ENCODE peak calls at places on chromosomes 6 and 20, in four cellular contexts. G is right lobe of liver, O is A549, V is NCI-H748 treated with DMSO at 0.1 percent for 48 hours. W is an unnamed sample.

GRCh38 chr6:42659806-42660205 is 62.6 kb downstream of the PRPH2 start:
- DNase-seq in V (no peak), O (no peak), G (no peak), W (no peak)

GRCh38 chr6:166496460-166496859 is 90.0 kb downstream of the RAMACL start:
- DNase-seq in V (no peak), G (no peak), O (no peak), W (no peak)

GRCh38 chr6:86440608-86441007 is 496.7 kb upstream of the HTR1E start:
- DNase-seq in V (no peak), O (no peak), G (no peak), W (no peak)

GRCh38 chr6:56040875-56041274 is 165.5 kb upstream of the BMP5 start:
- DNase-seq in G (no peak), V (no peak), O (no peak), W (no peak)

GRCh38 chr6:108562503-108562993 is 1.8 kb downstream of the FOXO3 start:
- DNase-seq in G (peak), V (peak), O (peak), W (peak)

GRCh38 chr6:4017847-4018193 is 61.1 kb downstream of the FAM217A start:
- DNase-seq in V (peak), O (peak), G (no peak), W (no peak)

GRCh38 chr20:51602131-51602530 is 59.6 kb upstream of the NFATC2 start:
- DNase-seq in O (no peak), V (no peak), G (no peak), W (no peak)

GRCh38 chr20:20593447-20594170 is 118.8 kb downstream of the RALGAPA2 start:
- DNase-seq in G (no peak), V (peak), O (peak), W (peak)

GRCh38 chr6:161918154-161918553 is 644.3 kb upstream of the AGPAT4 start:
- DNase-seq in G (no peak), V (no peak), O (peak), W (no peak)

GRCh38 chr6:17865798-17866725 is 121.4 kb downstream of the KIF13A start:
- DNase-seq in V (no peak), G (no peak), O (peak), W (no peak)

GRCh38 chr6:47476794-47477496 is 644 bp upstream of the CD2AP start:
- DNase-seq in V (peak), O (no peak), G (no peak), W (no peak)

GRCh38 chr6:43582911-43583310 is 6.9 kb downstream of the POLH start:
- DNase-seq in V (no peak), G (no peak), O (no peak), W (no peak)

GRCh38 chr6:109007521-109007920 is 87.1 kb downstream of the SESN1 start:
- DNase-seq in O (no peak), G (no peak), V (no peak), W (no peak)

GRCh38 chr6:112806163-112806900 is 459.2 kb downstream of the RFPL4B start:
- DNase-seq in G (no peak), O (no peak), V (no peak), W (no peak)

GRCh38 chr6:129698430-129698829 is 11.5 kb downstream of the ARHGAP18 start:
- DNase-seq in G (no peak), O (no peak), V (no peak), W (no peak)

GRCh38 chr20:22762576-22763256 is 178.3 kb upstream of the FOXA2 start:
- DNase-seq in O (peak), V (no peak), G (no peak), W (no peak)

GRCh38 chr6:25980935-25981334 is 18.3 kb downstream of the TRIM38 start:
- DNase-seq in V (no peak), G (no peak), O (no peak), W (no peak)

GRCh38 chr6:5287205-5287965 is 26.1 kb downstream of the FARS2 start:
- DNase-seq in V (no peak), G (no peak), O (no peak), W (no peak)

GRCh38 chr6:107819217-107819616 is 4.9 kb downstream of the SCML4 start:
- DNase-seq in O (no peak), V (no peak), G (no peak), W (no peak)

GRCh38 chr20:61508301-61508700 is 256.2 kb downstream of the CDH4 start:
- DNase-seq in G (no peak), V (no peak), O (no peak), W (no peak)

GRCh38 chr6:31784270-31784925 is 7.3 kb upstream of the VWA7 start:
- DNase-seq in V (no peak), O (no peak), G (no peak), W (no peak)

GRCh38 chr20:49850463-49851233 is 38.0 kb downstream of the SLC9A8 start:
- DNase-seq in O (no peak), V (no peak), G (no peak), W (no peak)

GRCh38 chr6:140253096-140253495 is 878.6 kb upstream of the CITED2 start:
- DNase-seq in G (no peak), V (no peak), O (no peak), W (no peak)

GRCh38 chr6:67640462-67640861 is 994.6 kb upstream of the ADGRB3 start:
- DNase-seq in V (no peak), O (no peak), G (no peak), W (no peak)

GRCh38 chr20:53581444-53582311 is 12.0 kb downstream of the ZNF217 start:
- DNase-seq in V (no peak), O (no peak), G (no peak), W (peak)

GRCh38 chr6:166253277-166254229 is 54.6 kb downstream of the PRR18 start:
- DNase-seq in V (peak), G (no peak), O (no peak), W (peak)

GRCh38 chr6:81890846-81891245 is 138.4 kb upstream of the TENT5A start:
- DNase-seq in V (no peak), O (no peak), G (no peak), W (no peak)

GRCh38 chr20:44050925-44051660 is 135.9 kb downstream of the JPH2 start:
- DNase-seq in G (peak), V (no peak), O (no peak), W (no peak)

W was measured in lower lobe of right lung.